ENCODE peak calls at places on chromosome 19, in ten cellular contexts. W is iris pigment epithelial cell; P is HCT116; T is stimulated activated CD4-positive, alpha-beta T cell treated with anti-CD3 and anti-CD28 coated beads, Interleukin-4, amount 100 ng/mL, for 4 hours; X is activated CD4-positive, alpha-beta T cell treated with anti-CD3 and anti-CD28 coated beads, Interleukin-2, amount 50 U/mL, for 1 hour; E is BJ; K is fibroblast of the aortic adventitia; Q is neural progenitor cell; R is GM03348; J is prostate gland. C is an unnamed sample.

GRCh38 chr19:40744554-40745401 is 5.5 kb downstream of the ACTMAP start:
- DNase-seq in Q (peak), X (peak), W (no peak), J (no peak), R (no peak), P (no peak), K (no peak), T (no peak), E (no peak), C (no peak)

GRCh38 chr19:11446652-11447301 is 11.3 kb downstream of the PRKCSH start:
- DNase-seq in P (no peak), E (no peak), K (peak), X (peak), J (no peak), W (no peak), R (peak), Q (peak), T (peak), C (no peak)

GRCh38 chr19:31883299-31883990 is 462.0 kb upstream of the ZNF507 start:
- DNase-seq in W (no peak), E (no peak), T (no peak), Q (no peak), J (no peak), R (no peak), K (no peak), X (no peak), P (no peak), C (no peak)

GRCh38 chr19:45824041-45824471 is 8.9 kb upstream of the RSPH6A start:
- DNase-seq in J (peak), P (no peak), K (no peak), W (no peak), X (no peak), T (no peak), R (no peak), Q (no peak), E (no peak), C (no peak)

GRCh38 chr19:36151144-36152051 is 849 bp downstream of the COX7A1 start:
- DNase-seq in X (no peak), Q (no peak), R (peak), T (no peak), E (no peak), W (peak), J (no peak), K (no peak), P (no peak), C (no peak)

GRCh38 chr19:2110822-2111221 is 14.1 kb downstream of the IZUMO4 start:
- DNase-seq in T (no peak), X (no peak), Q (peak), W (no peak), E (no peak), R (no peak), J (no peak), P (no peak), K (no peak), C (no peak)

GRCh38 chr19:33392341-33393285 is 19.1 kb downstream of the CEBPG start:
- DNase-seq in P (no peak), R (no peak), X (no peak), Q (no peak), K (no peak), W (no peak), T (no peak), J (no peak), E (no peak), C (no peak)

GRCh38 chr19:35132254-35132653 is 2.6 kb downstream of the LGI4 start:
- DNase-seq in W (no peak), E (no peak), X (no peak), P (no peak), T (no peak), R (no peak), Q (no peak), J (no peak), K (no peak), C (no peak)

GRCh38 chr19:40717325-40717879 is 490 bp downstream of the ITPKC start:
- DNase-seq in K (no peak), P (no peak), J (peak), X (peak), Q (no peak), T (no peak), R (no peak), E (no peak), W (peak), C (no peak)

GRCh38 chr19:53463263-53463662 is 4.3 kb upstream of the ZNF813 start:
- DNase-seq in P (no peak), W (peak), R (peak), E (no peak), X (no peak), J (no peak), Q (peak), T (no peak), K (peak), C (peak)

GRCh38 chr19:11680689-11681302 is 58.0 kb downstream of the ZNF823 start:
- DNase-seq in J (no peak), K (no peak), R (no peak), Q (no peak), P (no peak), E (no peak), W (no peak), T (no peak), X (no peak), C (no peak)

GRCh38 chr19:47719047-47719885 is 6.0 kb downstream of the EHD2 start:
- DNase-seq in Q (no peak), K (peak), P (no peak), T (no peak), J (peak), R (peak), W (peak), X (no peak), E (peak), C (peak)

GRCh38 chr19:10835089-10835753 is 791 bp downstream of the TMED1 start:
- DNase-seq in X (no peak), J (peak), P (no peak), T (no peak), E (no peak), R (no peak), W (no peak), Q (no peak), K (no peak), C (no peak)

GRCh38 chr19:41510484-41510883 is 65.5 kb upstream of the CEACAM21 start:
- DNase-seq in Q (no peak), E (no peak), K (no peak), W (no peak), R (no peak), T (no peak), P (no peak), X (no peak), J (no peak), C (no peak)

GRCh38 chr19:19134687-19135158 is 3.6 kb downstream of the TMEM161A start:
- DNase-seq in R (no peak), Q (peak), P (no peak), J (no peak), T (peak), E (no peak), X (peak), W (no peak), K (no peak), C (no peak)

GRCh38 chr19:58319241-58319640 is 7.6 kb upstream of the ZSCAN22 start:
- DNase-seq in J (no peak), Q (no peak), P (no peak), W (no peak), R (no peak), T (no peak), E (no peak), K (no peak), X (no peak), C (no peak)

GRCh38 chr19:1221141-1221903 is 15.7 kb downstream of the STK11 start:
- DNase-seq in P (no peak), X (no peak), W (peak), J (no peak), E (no peak), Q (peak), K (peak), R (peak), T (no peak), C (no peak)

GRCh38 chr19:18014197-18014596 is 6.2 kb downstream of the ARRDC2 start:
- DNase-seq in J (no peak), T (no peak), R (no peak), E (no peak), Q (no peak), K (no peak), W (no peak), X (peak), P (no peak), C (no peak)

GRCh38 chr19:53646144-53646543 is 14.3 kb downstream of the DPRX start:
- DNase-seq in X (no peak), E (no peak), K (no peak), W (no peak), R (no peak), Q (no peak), J (no peak), P (no peak), T (no peak), C (no peak)

GRCh38 chr19:19410553-19411550 is 5.4 kb downstream of the GATAD2A start:
- DNase-seq in R (no peak), Q (no peak), W (no peak), J (no peak), X (peak), E (no peak), T (peak), P (no peak), K (no peak), C (no peak)

GRCh38 chr19:18023596-18024212 is 15.7 kb downstream of the ARRDC2 start:
- DNase-seq in Q (no peak), R (no peak), J (no peak), E (no peak), W (peak), T (peak), K (no peak), X (peak), P (no peak), C (no peak)

GRCh38 chr19:29715695-29716581 is 877 bp upstream of the C19orf12 start:
- DNase-seq in P (no peak), T (no peak), X (no peak), Q (no peak), J (no peak), W (no peak), K (peak), E (no peak), R (no peak), C (no peak)

GRCh38 chr19:10963865-10964264 is 3.0 kb downstream of the SMARCA4 start:
- DNase-seq in R (no peak), P (no peak), T (no peak), W (no peak), K (no peak), J (no peak), E (no peak), X (no peak), Q (no peak), C (no peak)

GRCh38 chr19:30082611-30083010 is 140.6 kb downstream of the URI1 start:
- DNase-seq in J (no peak), W (no peak), Q (no peak), T (no peak), R (no peak), E (no peak), X (no peak), P (no peak), K (no peak), C (no peak)

GRCh38 chr19:39514840-39515550 is at the start of gene SELENOV:
- DNase-seq in T (no peak), Q (peak), P (no peak), W (no peak), E (no peak), R (no peak), K (no peak), J (no peak), X (peak), C (no peak)